ENCODE peak calls at places on chromosome 10, in five cellular contexts. One of them, this sample, is unnamed.

GRCh38 chr10:8112230-8112915 is 57.9 kb downstream of the GATA3 start:
- DNase-seq in IMR-90: no peak
- DNase-seq in CD8-positive, alpha-beta T cell: no peak
- DNase-seq in OCI-LY7: no peak
- DNase-seq in kidney epithelial cell: no peak
- DNase-seq in this sample: no peak

GRCh38 chr10:118110750-118111149 is 64.0 kb upstream of the RAB11FIP2 start:
- DNase-seq in IMR-90: no peak
- DNase-seq in CD8-positive, alpha-beta T cell: no peak
- DNase-seq in OCI-LY7: no peak
- DNase-seq in kidney epithelial cell: no peak
- DNase-seq in this sample: no peak

GRCh38 chr10:125231116-125231812 is 70.9 kb upstream of the CTBP2 start:
- DNase-seq in IMR-90: peak; percentile 98
- DNase-seq in CD8-positive, alpha-beta T cell: no peak
- DNase-seq in OCI-LY7: no peak
- DNase-seq in kidney epithelial cell: peak; percentile 94
- DNase-seq in this sample: peak; percentile 58

GRCh38 chr10:124605001-124605370 is 139.2 kb downstream of the FAM53B start:
- DNase-seq in IMR-90: no peak
- DNase-seq in CD8-positive, alpha-beta T cell: no peak
- DNase-seq in OCI-LY7: no peak
- DNase-seq in kidney epithelial cell: no peak
- DNase-seq in this sample: no peak

GRCh38 chr10:74032900-74033655 is 35.2 kb downstream of the VCL start:
- DNase-seq in IMR-90: no peak
- DNase-seq in CD8-positive, alpha-beta T cell: no peak
- DNase-seq in OCI-LY7: no peak
- DNase-seq in kidney epithelial cell: no peak
- DNase-seq in this sample: no peak

GRCh38 chr10:132942101-132942739 is at the start of gene CFAP46:
- DNase-seq in IMR-90: peak; percentile 44
- DNase-seq in CD8-positive, alpha-beta T cell: no peak
- DNase-seq in OCI-LY7: no peak
- DNase-seq in kidney epithelial cell: no peak
- DNase-seq in this sample: peak; percentile 61

GRCh38 chr10:1297566-1298301 is 241.5 kb downstream of the WDR37 start:
- DNase-seq in IMR-90: no peak
- DNase-seq in CD8-positive, alpha-beta T cell: no peak
- DNase-seq in OCI-LY7: peak; percentile 4
- DNase-seq in kidney epithelial cell: no peak
- DNase-seq in this sample: no peak

GRCh38 chr10:78116451-78116850 is 82.8 kb downstream of the RPS24 start:
- DNase-seq in IMR-90: no peak
- DNase-seq in CD8-positive, alpha-beta T cell: no peak
- DNase-seq in OCI-LY7: no peak
- DNase-seq in kidney epithelial cell: no peak
- DNase-seq in this sample: no peak

GRCh38 chr10:95513008-95513589 is 48.1 kb downstream of the SORBS1 start:
- DNase-seq in IMR-90: no peak
- DNase-seq in CD8-positive, alpha-beta T cell: no peak
- DNase-seq in OCI-LY7: no peak
- DNase-seq in kidney epithelial cell: no peak
- DNase-seq in this sample: no peak

GRCh38 chr10:28798964-28799363 is 121.6 kb downstream of the BAMBI start:
- DNase-seq in IMR-90: no peak
- DNase-seq in CD8-positive, alpha-beta T cell: no peak
- DNase-seq in OCI-LY7: no peak
- DNase-seq in kidney epithelial cell: no peak
- DNase-seq in this sample: no peak

GRCh38 chr10:12444981-12445700 is 95.8 kb downstream of the CAMK1D start:
- DNase-seq in IMR-90: no peak
- DNase-seq in CD8-positive, alpha-beta T cell: no peak
- DNase-seq in OCI-LY7: no peak
- DNase-seq in kidney epithelial cell: no peak
- DNase-seq in this sample: no peak

GRCh38 chr10:34001087-34001580 is 666.7 kb upstream of the NRP1 start:
- DNase-seq in IMR-90: no peak
- DNase-seq in CD8-positive, alpha-beta T cell: no peak
- DNase-seq in OCI-LY7: no peak
- DNase-seq in kidney epithelial cell: no peak
- DNase-seq in this sample: no peak

GRCh38 chr10:11429439-11430052 is 181.9 kb downstream of the USP6NL start:
- DNase-seq in IMR-90: peak; percentile 10
- DNase-seq in CD8-positive, alpha-beta T cell: no peak
- DNase-seq in OCI-LY7: no peak
- DNase-seq in kidney epithelial cell: no peak
- DNase-seq in this sample: peak; percentile 30

GRCh38 chr10:132563485-132564248 is 26.1 kb downstream of the INPP5A start:
- DNase-seq in IMR-90: no peak
- DNase-seq in CD8-positive, alpha-beta T cell: peak; percentile 14
- DNase-seq in OCI-LY7: no peak
- DNase-seq in kidney epithelial cell: no peak
- DNase-seq in this sample: no peak

GRCh38 chr10:79507436-79508167 is 4.7 kb upstream of the EIF5AL1 start:
- DNase-seq in IMR-90: no peak
- DNase-seq in CD8-positive, alpha-beta T cell: no peak
- DNase-seq in OCI-LY7: no peak
- DNase-seq in kidney epithelial cell: no peak
- DNase-seq in this sample: no peak

GRCh38 chr10:35412336-35412735 is 76.0 kb downstream of the CCNY start:
- DNase-seq in IMR-90: peak; percentile 28
- DNase-seq in CD8-positive, alpha-beta T cell: no peak
- DNase-seq in OCI-LY7: no peak
- DNase-seq in kidney epithelial cell: no peak
- DNase-seq in this sample: no peak

GRCh38 chr10:18044976-18045720 is 93.4 kb downstream of the SLC39A12 start:
- DNase-seq in IMR-90: peak; percentile 96
- DNase-seq in CD8-positive, alpha-beta T cell: no peak
- DNase-seq in OCI-LY7: no peak
- DNase-seq in kidney epithelial cell: no peak
- DNase-seq in this sample: no peak

GRCh38 chr10:112823007-112823406 is 127.0 kb upstream of the TCF7L2 start:
- DNase-seq in IMR-90: no peak
- DNase-seq in CD8-positive, alpha-beta T cell: no peak
- DNase-seq in OCI-LY7: no peak
- DNase-seq in kidney epithelial cell: no peak
- DNase-seq in this sample: no peak

GRCh38 chr10:20466731-20467130 is 430.4 kb downstream of the NEBL start:
- DNase-seq in IMR-90: peak; percentile 2
- DNase-seq in CD8-positive, alpha-beta T cell: no peak
- DNase-seq in OCI-LY7: no peak
- DNase-seq in kidney epithelial cell: peak; percentile 45
- DNase-seq in this sample: no peak

GRCh38 chr10:68074404-68074774 is 694 bp downstream of the HERC4 start:
- DNase-seq in IMR-90: no peak
- DNase-seq in CD8-positive, alpha-beta T cell: no peak
- DNase-seq in OCI-LY7: no peak
- DNase-seq in kidney epithelial cell: no peak
- DNase-seq in this sample: no peak

GRCh38 chr10:47152861-47153349 is 147.1 kb upstream of the GDF10 start:
- DNase-seq in IMR-90: no peak
- DNase-seq in CD8-positive, alpha-beta T cell: no peak
- DNase-seq in OCI-LY7: no peak
- DNase-seq in kidney epithelial cell: no peak
- DNase-seq in this sample: no peak

GRCh38 chr10:34759161-34759836 is 55.8 kb downstream of the PARD3 start:
- DNase-seq in IMR-90: no peak
- DNase-seq in CD8-positive, alpha-beta T cell: no peak
- DNase-seq in OCI-LY7: no peak
- DNase-seq in kidney epithelial cell: no peak
- DNase-seq in this sample: no peak

GRCh38 chr10:124829447-124830115 is 28.0 kb downstream of the ABRAXAS2 start:
- DNase-seq in IMR-90: no peak
- DNase-seq in CD8-positive, alpha-beta T cell: no peak
- DNase-seq in OCI-LY7: no peak
- DNase-seq in kidney epithelial cell: no peak
- DNase-seq in this sample: no peak

GRCh38 chr10:117653170-117653515 is 110.6 kb downstream of the EMX2 start:
- DNase-seq in IMR-90: peak; percentile 60
- DNase-seq in CD8-positive, alpha-beta T cell: no peak
- DNase-seq in OCI-LY7: no peak
- DNase-seq in kidney epithelial cell: peak; percentile 95
- DNase-seq in this sample: peak; percentile 35

GRCh38 chr10:88728107-88728763 is 22.2 kb downstream of the LIPK start:
- DNase-seq in IMR-90: no peak
- DNase-seq in CD8-positive, alpha-beta T cell: peak; percentile 19
- DNase-seq in OCI-LY7: peak; percentile 15
- DNase-seq in kidney epithelial cell: no peak
- DNase-seq in this sample: no peak

GRCh38 chr10:70232155-70232858 is 922 bp downstream of the PPA1 start:
- DNase-seq in IMR-90: peak; percentile 60
- DNase-seq in CD8-positive, alpha-beta T cell: peak; percentile 40
- DNase-seq in OCI-LY7: peak; percentile 50
- DNase-seq in kidney epithelial cell: peak; percentile 44
- DNase-seq in this sample: peak; percentile 55

GRCh38 chr10:15472431-15473400 is 101.6 kb upstream of the FAM171A1 start:
- DNase-seq in IMR-90: peak; percentile 7
- DNase-seq in CD8-positive, alpha-beta T cell: no peak
- DNase-seq in OCI-LY7: no peak
- DNase-seq in kidney epithelial cell: no peak
- DNase-seq in this sample: no peak

GRCh38 chr10:2296179-2296578 is 558.9 kb upstream of the ADARB2 start:
- DNase-seq in IMR-90: no peak
- DNase-seq in CD8-positive, alpha-beta T cell: no peak
- DNase-seq in OCI-LY7: no peak
- DNase-seq in kidney epithelial cell: no peak
- DNase-seq in this sample: no peak

GRCh38 chr10:47090903-47091302 is 179.7 kb downstream of the PTPN20 start:
- DNase-seq in IMR-90: no peak
- DNase-seq in CD8-positive, alpha-beta T cell: no peak
- DNase-seq in OCI-LY7: no peak
- DNase-seq in kidney epithelial cell: no peak
- DNase-seq in this sample: no peak

GRCh38 chr10:17247210-17247609 is 19.2 kb downstream of the VIM start:
- DNase-seq in IMR-90: no peak
- DNase-seq in CD8-positive, alpha-beta T cell: no peak
- DNase-seq in OCI-LY7: no peak
- DNase-seq in kidney epithelial cell: no peak
- DNase-seq in this sample: no peak

GRCh38 chr10:131142446-131143380 is 168.8 kb downstream of the TCERG1L start:
- DNase-seq in IMR-90: no peak
- DNase-seq in CD8-positive, alpha-beta T cell: no peak
- DNase-seq in OCI-LY7: no peak
- DNase-seq in kidney epithelial cell: no peak
- DNase-seq in this sample: no peak
- TF ChIP-seq CTCF in IMR-90: no peak
- TF ChIP-seq CTCF in CD8-positive, alpha-beta T cell: no peak
- TF ChIP-seq CTCF in OCI-LY7: no peak
- TF ChIP-seq CTCF in kidney epithelial cell: no peak
- TF ChIP-seq CTCF in this sample: no peak

GRCh38 chr10:60769406-60769805 is 8.9 kb upstream of the CDK1 start:
- DNase-seq in IMR-90: no peak
- DNase-seq in CD8-positive, alpha-beta T cell: no peak
- DNase-seq in OCI-LY7: no peak
- DNase-seq in kidney epithelial cell: no peak
- DNase-seq in this sample: no peak
- TF ChIP-seq CTCF in IMR-90: no peak
- TF ChIP-seq CTCF in CD8-positive, alpha-beta T cell: no peak
- TF ChIP-seq CTCF in OCI-LY7: no peak
- TF ChIP-seq CTCF in kidney epithelial cell: no peak
- TF ChIP-seq CTCF in this sample: no peak

GRCh38 chr10:90969947-90970673 is 49.2 kb upstream of the ANKRD1 start:
- DNase-seq in IMR-90: peak; percentile 70
- DNase-seq in CD8-positive, alpha-beta T cell: no peak
- DNase-seq in OCI-LY7: no peak
- DNase-seq in kidney epithelial cell: no peak
- DNase-seq in this sample: no peak
- TF ChIP-seq CTCF in IMR-90: no peak
- TF ChIP-seq CTCF in CD8-positive, alpha-beta T cell: no peak
- TF ChIP-seq CTCF in OCI-LY7: no peak
- TF ChIP-seq CTCF in kidney epithelial cell: no peak
- TF ChIP-seq CTCF in this sample: no peak

GRCh38 chr10:71268247-71268691 is 50.8 kb upstream of the SLC29A3 start:
- DNase-seq in IMR-90: peak; percentile 63
- DNase-seq in CD8-positive, alpha-beta T cell: no peak
- DNase-seq in OCI-LY7: no peak
- DNase-seq in kidney epithelial cell: no peak
- DNase-seq in this sample: peak; percentile 28
- TF ChIP-seq CTCF in IMR-90: peak; percentile 62
- TF ChIP-seq CTCF in CD8-positive, alpha-beta T cell: no peak
- TF ChIP-seq CTCF in OCI-LY7: no peak
- TF ChIP-seq CTCF in kidney epithelial cell: peak; percentile 62
- TF ChIP-seq CTCF in this sample: no peak

GRCh38 chr10:65949543-65949942 is 976.3 kb upstream of the LRRTM3 start:
- DNase-seq in IMR-90: no peak
- DNase-seq in CD8-positive, alpha-beta T cell: no peak
- DNase-seq in OCI-LY7: no peak
- DNase-seq in kidney epithelial cell: no peak
- DNase-seq in this sample: no peak

GRCh38 chr10:65950075-65950474 is 975.8 kb upstream of the LRRTM3 start:
- DNase-seq in IMR-90: no peak
- DNase-seq in CD8-positive, alpha-beta T cell: no peak
- DNase-seq in OCI-LY7: no peak
- DNase-seq in kidney epithelial cell: no peak
- DNase-seq in this sample: no peak

GRCh38 chr10:65952086-65952485 is 973.8 kb upstream of the LRRTM3 start:
- DNase-seq in IMR-90: no peak
- DNase-seq in CD8-positive, alpha-beta T cell: no peak
- DNase-seq in OCI-LY7: no peak
- DNase-seq in kidney epithelial cell: no peak
- DNase-seq in this sample: no peak
- TF ChIP-seq CTCF in IMR-90: no peak
- TF ChIP-seq CTCF in CD8-positive, alpha-beta T cell: no peak
- TF ChIP-seq CTCF in OCI-LY7: no peak
- TF ChIP-seq CTCF in kidney epithelial cell: no peak
- TF ChIP-seq CTCF in this sample: no peak